ENCODE peak calls at places on chromosomes 3 and 15, in seven cellular contexts. X is heart right ventricle, H is ovary, Q is upper lobe of right lung, L is fibroblast of mammary gland, D is astrocyte of the spinal cord, U is tibial artery. W is an unnamed sample.

GRCh38 chr3:197471221-197472010 is 84.4 kb downstream of the BDH1 start:
- DNase-seq in X (no peak), D (no peak), U (no peak), L (no peak), Q (peak), H (no peak), W (no peak)

GRCh38 chr3:7739754-7740153 is 761.9 kb upstream of the LMCD1 start:
- DNase-seq in X (no peak), U (no peak), D (no peak), Q (no peak), H (no peak), L (no peak), W (no peak)

GRCh38 chr3:194860725-194861124 is 175.0 kb downstream of the FAM43A start:
- DNase-seq in U (no peak), X (no peak), H (no peak), Q (no peak), L (no peak), D (no peak), W (no peak)

GRCh38 chr3:78906245-78906644 is 861.6 kb downstream of the ROBO1 start:
- DNase-seq in Q (no peak), U (no peak), L (no peak), H (no peak), X (no peak), D (no peak), W (no peak)

GRCh38 chr3:39288300-39288808 is 8.5 kb upstream of the CX3CR1 start:
- DNase-seq in X (peak), Q (peak), U (peak), L (peak), D (peak), H (peak), W (peak)

GRCh38 chr3:43691120-43692002 is 623 bp downstream of the ABHD5 start:
- DNase-seq in L (peak), X (peak), U (peak), D (peak), H (peak), Q (peak), W (peak)

GRCh38 chr3:192915306-192915705 is 2.4 kb downstream of the MB21D2 start:
- DNase-seq in H (no peak), L (peak), D (peak), X (no peak), Q (no peak), U (no peak), W (peak)

GRCh38 chr3:29381595-29381994 is 100.7 kb downstream of the RBMS3 start:
- DNase-seq in U (no peak), D (peak), Q (no peak), X (no peak), L (peak), H (no peak), W (no peak)

GRCh38 chr3:115040673-115041286 is 106.3 kb downstream of the ZBTB20 start:
- DNase-seq in U (no peak), X (no peak), H (peak), D (peak), Q (no peak), L (peak), W (peak)

GRCh38 chr3:52796411-52796810 is 1.8 kb downstream of the ITIH3 start:
- DNase-seq in Q (no peak), D (no peak), H (no peak), U (no peak), X (no peak), L (no peak), W (no peak)

GRCh38 chr3:171005648-171006047 is 20.9 kb downstream of the SLC2A2 start:
- DNase-seq in D (no peak), Q (no peak), L (peak), X (no peak), H (no peak), U (no peak), W (no peak)

GRCh38 chr3:143237036-143237688 is 117.6 kb downstream of the CHST2 start:
- DNase-seq in U (no peak), H (no peak), L (peak), Q (no peak), D (peak), X (no peak), W (no peak)

GRCh38 chr15:53757906-53758305 is 1.6 kb downstream of the WDR72 start:
- DNase-seq in U (no peak), Q (no peak), L (no peak), X (no peak), D (no peak), H (no peak), W (no peak)

GRCh38 chr3:176479291-176479690 is 718.0 kb downstream of the TBL1XR1 start:
- DNase-seq in D (no peak), Q (no peak), L (no peak), H (no peak), X (no peak), U (no peak), W (no peak)

GRCh38 chr3:166444756-166445155 is 607.5 kb upstream of the BCHE start:
- DNase-seq in X (no peak), L (no peak), Q (peak), U (no peak), H (no peak), D (no peak), W (no peak)

GRCh38 chr3:50370594-50370993 is 11.3 kb upstream of the TMEM115 start:
- DNase-seq in Q (no peak), D (no peak), L (peak), U (no peak), X (no peak), H (no peak), W (no peak)

GRCh38 chr15:70741677-70742293 is 21.6 kb downstream of the UACA start:
- DNase-seq in Q (no peak), D (no peak), L (peak), H (no peak), X (no peak), U (no peak), W (no peak)

GRCh38 chr3:150168694-150169093 is 198.0 kb upstream of the PFN2 start:
- DNase-seq in X (no peak), D (no peak), L (peak), U (no peak), H (peak), Q (no peak), W (no peak)

GRCh38 chr3:184820525-184820924 is 8.6 kb downstream of the VPS8 start:
- DNase-seq in D (no peak), H (no peak), Q (no peak), U (no peak), L (no peak), X (no peak), W (no peak)

GRCh38 chr3:39521456-39521855 is 54.0 kb downstream of the MOBP start:
- DNase-seq in X (no peak), L (no peak), D (no peak), U (no peak), H (no peak), Q (no peak), W (no peak)

GRCh38 chr3:67301556-67301955 is 303.4 kb downstream of the KBTBD8 start:
- DNase-seq in D (no peak), U (no peak), X (no peak), Q (no peak), H (no peak), L (no peak), W (no peak)

GRCh38 chr3:43621974-43622739 is at the start of gene ANO10:
- DNase-seq in H (peak), X (peak), Q (peak), L (peak), U (peak), D (peak), W (peak)

GRCh38 chr15:101045835-101046691 is 126.9 kb downstream of the LRRK1 start:
- DNase-seq in H (peak), U (peak), X (no peak), L (no peak), D (no peak), Q (peak), W (no peak)

GRCh38 chr3:14472471-14473351 is 67.4 kb downstream of the GRIP2 start:
- DNase-seq in H (peak), Q (peak), U (no peak), D (peak), X (no peak), L (peak), W (peak)

GRCh38 chr3:80097674-80098073 is 329.9 kb upstream of the ROBO1 start:
- DNase-seq in X (no peak), D (no peak), L (no peak), H (no peak), Q (no peak), U (no peak), W (no peak)

GRCh38 chr15:29569533-29570092 is 252.7 kb downstream of the TJP1 start:
- DNase-seq in U (no peak), D (no peak), H (no peak), X (no peak), Q (no peak), L (no peak), W (no peak)

GRCh38 chr3:52052831-52053306 is 3.5 kb downstream of the DUSP7 start:
- DNase-seq in Q (peak), D (peak), X (peak), L (peak), U (peak), H (peak), W (peak)

GRCh38 chr3:55485208-55485791 is 1.8 kb downstream of the WNT5A start:
- DNase-seq in H (peak), X (peak), L (peak), U (peak), Q (peak), D (peak), W (peak)

GRCh38 chr3:189947948-189948723 is 172.6 kb downstream of the P3H2 start:
- DNase-seq in H (no peak), X (no peak), D (peak), Q (no peak), L (peak), U (no peak), W (peak)

GRCh38 chr3:22594990-22595389 is 608.1 kb upstream of the UBE2E2 start:
- DNase-seq in D (no peak), X (no peak), L (no peak), Q (no peak), U (no peak), H (no peak), W (no peak)

GRCh38 chr15:40511472-40512133 is 40.8 kb downstream of the CHST14 start:
- DNase-seq in X (peak), H (peak), L (peak), U (peak), Q (peak), D (peak), W (peak)

GRCh38 chr3:34678580-34678979 is 880.1 kb downstream of the PDCD6IP start:
- DNase-seq in D (no peak), Q (no peak), U (no peak), L (no peak), H (no peak), X (no peak), W (no peak)

GRCh38 chr3:111392911-111393351 is 149.1 kb upstream of the CD96 start:
- DNase-seq in Q (no peak), L (no peak), D (peak), H (no peak), U (no peak), X (no peak), W (no peak)

GRCh38 chr3:189530822-189531221 is 100.4 kb upstream of the TP63 start:
- DNase-seq in L (peak), X (no peak), D (peak), U (no peak), H (no peak), Q (no peak), W (no peak)

DNA sequence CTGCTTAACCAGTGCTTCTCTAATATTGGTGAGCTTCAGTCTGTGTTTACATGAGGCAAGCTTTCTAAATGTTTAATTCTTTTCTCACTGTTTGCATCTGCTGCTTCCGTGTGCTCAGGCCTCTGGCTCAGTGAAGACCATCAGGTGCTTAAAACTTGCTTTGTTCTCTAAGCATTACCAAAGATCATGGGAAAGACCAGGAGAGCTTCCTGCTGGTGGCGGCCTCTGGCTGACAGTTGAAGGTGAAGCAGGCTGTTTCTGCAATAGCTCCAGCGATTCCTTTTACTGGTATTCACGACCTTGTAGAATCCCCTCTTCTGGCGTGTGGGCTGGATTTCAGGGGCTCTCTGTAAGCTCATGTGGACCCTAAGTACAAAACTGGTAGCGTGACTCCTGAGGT is 45.1 kb downstream of the EDEM1 start:
- DNase-seq in Q (no peak), H (no peak), X (no peak), L (no peak), D (no peak), U (no peak), W (no peak)
- TF ChIP-seq CTCF in Q (no peak), H (no peak), X (no peak), L (no peak), D (no peak), U (no peak), W (no peak)

GRCh38 chr3:49026536-49026935 is 2.7 kb downstream of the IMPDH2 start:
- DNase-seq in D (no peak), H (no peak), L (no peak), Q (no peak), U (no peak), X (no peak), W (no peak)

GRCh38 chr3:49025793-49026520 is 3.2 kb downstream of the IMPDH2 start:
- DNase-seq in X (no peak), L (no peak), D (no peak), Q (no peak), H (no peak), U (no peak), W (no peak)

GRCh38 chr3:49028298-49028672 is 913 bp downstream of the IMPDH2 start:
- DNase-seq in Q (no peak), L (no peak), X (no peak), H (no peak), U (no peak), D (no peak), W (no peak)

GRCh38 chr3:49028673-49029562 is at the start of gene IMPDH2:
- DNase-seq in H (peak), U (peak), Q (peak), D (peak), X (peak), L (peak), W (peak)

GRCh38 chr3:49027634-49028033 is 1.6 kb downstream of the IMPDH2 start:
- DNase-seq in X (no peak), D (no peak), U (no peak), Q (no peak), H (no peak), L (no peak), W (no peak)
- H3K4me3 ChIP-seq in X (no peak), D (no peak), U (no peak), Q (no peak), H (no peak), L (no peak), W (peak)

GRCh38 chr15:92693922-92694331 is 38.4 kb upstream of the FAM174B start:
- DNase-seq in L (peak), Q (no peak), D (no peak), H (no peak), U (no peak), X (no peak), W (peak)
- TF ChIP-seq CTCF in L (peak), Q (no peak), D (peak), H (no peak), U (no peak), X (peak), W (peak)

DNA sequence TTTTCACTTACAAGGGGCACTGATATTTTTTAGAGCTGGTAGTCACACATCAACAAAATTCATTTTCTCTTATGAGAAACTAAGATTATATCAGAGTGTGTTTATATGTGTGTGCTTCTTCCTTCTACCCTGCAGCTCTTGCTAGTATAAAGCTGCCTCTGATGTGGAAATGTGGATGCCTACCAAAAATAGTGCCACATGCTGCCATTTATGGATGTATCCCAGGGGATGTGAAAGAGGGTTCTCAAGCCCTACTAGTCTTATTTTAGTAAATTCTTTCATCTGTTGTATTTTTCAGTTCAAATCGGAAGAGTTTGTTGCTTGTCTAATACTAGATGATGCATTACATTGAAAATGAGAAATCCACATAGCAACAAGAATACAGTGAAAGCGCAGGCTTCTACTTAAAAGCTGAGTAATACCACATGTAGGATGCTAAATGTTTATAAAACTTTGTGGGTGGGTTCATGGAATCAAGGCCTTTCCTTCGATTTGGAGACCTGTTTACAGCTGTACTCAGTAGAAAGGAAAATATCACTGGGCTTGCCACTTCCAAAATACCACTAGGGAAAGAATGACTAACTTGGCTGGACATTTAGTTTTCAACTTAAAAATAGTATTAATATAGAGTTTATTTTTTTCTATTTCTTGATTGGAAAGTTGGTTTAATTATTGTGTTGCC is 399.2 kb downstream of the EPHA3 start:
- DNase-seq in L (no peak), H (no peak), U (no peak), X (no peak), D (no peak), Q (no peak), W (no peak)
- H3K4me3 ChIP-seq in L (no peak), H (no peak), U (no peak), X (no peak), D (no peak), Q (no peak), W (no peak)

DNA sequence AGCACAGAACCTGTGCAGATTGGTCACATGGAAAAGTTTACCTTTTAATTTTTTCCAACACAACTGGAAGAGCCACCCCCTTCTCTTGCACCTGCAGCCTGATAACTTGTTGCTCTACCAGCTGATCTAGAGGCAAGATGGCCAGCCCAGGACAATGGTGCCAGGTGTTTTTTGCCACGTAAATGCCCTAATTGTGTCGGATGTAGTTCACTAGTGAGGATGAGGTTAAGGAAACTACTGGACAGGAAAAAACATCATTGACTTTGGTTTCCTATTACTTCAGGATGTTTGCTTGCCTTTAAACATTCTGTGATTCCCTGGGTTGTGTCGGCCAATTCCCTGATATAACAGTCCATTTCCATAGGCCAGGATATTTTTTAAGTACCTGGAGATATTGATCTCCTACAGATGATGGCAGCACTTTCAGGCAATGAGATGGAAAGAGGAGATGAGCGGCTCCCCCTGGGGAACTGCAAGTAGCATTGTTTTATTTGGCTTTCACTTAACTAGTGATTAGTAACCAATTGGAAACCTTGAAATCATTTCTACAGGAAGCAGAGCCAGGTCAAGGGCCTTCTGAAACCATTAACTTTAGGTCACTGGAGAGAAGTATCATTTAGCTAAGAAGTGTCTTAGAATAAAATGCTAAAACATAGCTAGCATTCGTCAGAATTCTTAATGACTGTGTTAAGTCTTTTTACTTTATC is 72.5 kb downstream of the OSBPL10 start:
- DNase-seq in D (peak), U (no peak), Q (no peak), X (no peak), L (peak), H (no peak), W (no peak)
- TF ChIP-seq CTCF in D (peak), U (no peak), Q (no peak), X (no peak), L (peak), H (no peak), W (no peak)

GRCh38 chr3:177596248-177596821 is 399.1 kb upstream of the TBL1XR1 start:
- DNase-seq in U (no peak), Q (no peak), D (peak), L (peak), X (no peak), H (no peak), W (no peak)

GRCh38 chr3:177595789-177596188 is 398.5 kb upstream of the TBL1XR1 start:
- DNase-seq in U (no peak), D (no peak), H (no peak), X (no peak), L (peak), Q (no peak), W (no peak)

GRCh38 chr3:177596822-177597271 is 399.6 kb upstream of the TBL1XR1 start:
- DNase-seq in D (no peak), Q (no peak), H (no peak), X (no peak), U (no peak), L (peak), W (no peak)

GRCh38 chr3:177598110-177598833 is 401.0 kb upstream of the TBL1XR1 start:
- DNase-seq in H (no peak), X (no peak), Q (no peak), L (no peak), D (peak), U (no peak), W (no peak)

DNA sequence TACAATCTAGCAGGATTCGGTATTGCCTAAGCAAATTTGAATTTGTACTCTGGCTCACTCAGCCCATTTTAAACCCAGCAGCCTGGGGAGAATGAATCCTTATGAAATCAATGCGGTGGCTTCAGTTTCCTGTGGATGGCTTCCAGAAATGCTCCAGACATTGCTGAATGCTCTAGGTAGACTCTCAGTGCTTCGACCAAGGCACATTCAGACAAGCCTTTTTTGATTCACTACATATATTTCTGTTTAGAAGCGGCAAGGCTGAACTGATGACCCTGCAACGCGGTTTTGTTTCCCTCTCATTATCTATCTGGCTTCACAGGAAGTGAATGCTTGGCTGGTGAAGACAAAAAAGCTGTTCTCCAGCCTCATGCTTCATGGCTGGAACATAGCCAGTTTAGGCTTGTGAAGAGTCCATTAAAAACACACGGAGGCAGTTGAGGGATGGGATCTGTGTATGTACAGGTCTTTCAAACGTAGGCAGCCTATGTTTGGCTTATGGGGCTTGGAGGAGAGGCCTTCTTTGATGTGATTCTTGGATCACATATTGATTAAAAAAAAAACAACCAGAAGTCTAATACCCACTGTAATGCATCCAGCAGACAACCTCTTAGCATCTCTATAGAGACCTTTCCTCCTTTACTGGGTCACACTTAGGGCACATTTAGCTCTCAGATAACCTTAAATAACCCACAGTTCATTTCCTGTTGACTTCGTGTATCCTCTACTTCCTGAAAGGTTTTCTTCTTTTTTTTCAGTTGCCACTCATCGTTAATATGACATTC is 400.2 kb upstream of the TBL1XR1 start:
- DNase-seq in Q (no peak), U (peak), X (no peak), L (peak), H (peak), D (peak), W (peak)
- H3K4me3 ChIP-seq in Q (no peak), U (no peak), X (no peak), L (no peak), H (no peak), D (no peak), W (no peak)

W was measured in GM12865.